ENCODE peak calls at places on chromosomes 7 and 10, in five cellular contexts. One of them, this sample, is unnamed.

GRCh38 chr10:100341953-100342626 is 4.9 kb upstream of the SCD start:
- DNase-seq in fibroblast of mammary gland: peak; percentile 62
- DNase-seq in kidney tubule cell: peak; percentile 64
- DNase-seq in ACHN: peak; percentile 71
- DNase-seq in nephron progenitor cell: peak; percentile 53
- DNase-seq in this sample: peak; percentile 74

GRCh38 chr7:51589111-51589510 is 272.5 kb upstream of the COBL start:
- DNase-seq in fibroblast of mammary gland: no peak
- DNase-seq in kidney tubule cell: no peak
- DNase-seq in ACHN: no peak
- DNase-seq in nephron progenitor cell: no peak
- DNase-seq in this sample: no peak

GRCh38 chr10:119375574-119376265 is 166.8 kb downstream of the RGS10 start:
- DNase-seq in fibroblast of mammary gland: no peak
- DNase-seq in kidney tubule cell: peak; percentile 58
- DNase-seq in ACHN: peak; percentile 12
- DNase-seq in nephron progenitor cell: peak; percentile 38
- DNase-seq in this sample: peak; percentile 31

GRCh38 chr10:5547684-5547933 is 22.8 kb downstream of the CALML3 start:
- DNase-seq in fibroblast of mammary gland: no peak
- DNase-seq in kidney tubule cell: no peak
- DNase-seq in ACHN: peak; percentile 22
- DNase-seq in nephron progenitor cell: no peak
- DNase-seq in this sample: no peak

GRCh38 chr10:6607187-6607586 is 27.1 kb upstream of the PRKCQ start:
- DNase-seq in fibroblast of mammary gland: no peak
- DNase-seq in kidney tubule cell: no peak
- DNase-seq in ACHN: no peak
- DNase-seq in nephron progenitor cell: no peak
- DNase-seq in this sample: no peak

GRCh38 chr10:3945026-3945425 is 160.0 kb upstream of the KLF6 start:
- DNase-seq in fibroblast of mammary gland: no peak
- DNase-seq in kidney tubule cell: no peak
- DNase-seq in ACHN: no peak
- DNase-seq in nephron progenitor cell: no peak
- DNase-seq in this sample: no peak

GRCh38 chr7:47336178-47337020 is 245.5 kb downstream of the TNS3 start:
- DNase-seq in fibroblast of mammary gland: peak; percentile 67
- DNase-seq in kidney tubule cell: peak; percentile 4
- DNase-seq in ACHN: no peak
- DNase-seq in nephron progenitor cell: no peak
- DNase-seq in this sample: peak; percentile 99

GRCh38 chr7:31122649-31123058 is 70.5 kb downstream of the ADCYAP1R1 start:
- DNase-seq in fibroblast of mammary gland: peak; percentile 90
- DNase-seq in kidney tubule cell: peak; percentile 81
- DNase-seq in ACHN: peak; percentile 76
- DNase-seq in nephron progenitor cell: peak; percentile 67
- DNase-seq in this sample: peak; percentile 81

This sample was measured in epithelial cell of esophagus.